ENCODE peak calls at places on chromosomes 4 and X, in seven cellular contexts. One of them, this sample, is unnamed. For H3K27me3, the result is how much of the 10 kb centered on the place peaks cover.

GRCh38 chr4:187414716-187415115 is 580.9 kb upstream of the ZFP42 start:
- DNase-seq in neuronal stem cell: no peak
- DNase-seq in H9: no peak
- DNase-seq in trophoblast cell: no peak
- DNase-seq in mesenchymal stem cell: no peak
- DNase-seq in IMR-90: no peak
- DNase-seq in H1: no peak
- DNase-seq in this sample: no peak

GRCh38 chrX:46758163-46758955 is 559 bp downstream of the SLC9A7 start:
- DNase-seq in neuronal stem cell: peak
- DNase-seq in H9: peak
- DNase-seq in IMR-90: peak
- DNase-seq in H1: no peak
- DNase-seq in mesenchymal stem cell: peak
- DNase-seq in trophoblast cell: peak
- DNase-seq in this sample: no peak

GRCh38 chr4:8775121-8775520 is 96.5 kb downstream of the HMX1 start:
- DNase-seq in IMR-90: no peak
- DNase-seq in neuronal stem cell: no peak
- DNase-seq in H9: no peak
- DNase-seq in H1: no peak
- DNase-seq in mesenchymal stem cell: no peak
- DNase-seq in trophoblast cell: no peak
- DNase-seq in this sample: no peak

GRCh38 chr4:140176735-140177134 is 22.8 kb upstream of the MAML3 start:
- DNase-seq in H1: no peak
- DNase-seq in mesenchymal stem cell: peak
- DNase-seq in H9: no peak
- DNase-seq in trophoblast cell: peak
- DNase-seq in IMR-90: peak
- DNase-seq in neuronal stem cell: no peak
- DNase-seq in this sample: no peak

GRCh38 chrX:94492541-94492940 is 818.5 kb downstream of the FAM133A start:
- DNase-seq in trophoblast cell: no peak
- DNase-seq in mesenchymal stem cell: no peak
- DNase-seq in neuronal stem cell: peak
- DNase-seq in H1: peak
- DNase-seq in IMR-90: no peak
- DNase-seq in H9: peak
- DNase-seq in this sample: peak

GRCh38 chr4:139606600-139607301 is 50.7 kb upstream of the SETD7 start:
- DNase-seq in mesenchymal stem cell: peak
- DNase-seq in IMR-90: peak
- DNase-seq in neuronal stem cell: no peak
- DNase-seq in H1: no peak
- DNase-seq in trophoblast cell: no peak
- DNase-seq in H9: no peak
- DNase-seq in this sample: peak

GRCh38 chr4:172953896-172954568 is 214.6 kb upstream of the GALNT7 start:
- DNase-seq in H9: no peak
- DNase-seq in H1: no peak
- DNase-seq in neuronal stem cell: no peak
- DNase-seq in mesenchymal stem cell: peak
- DNase-seq in IMR-90: peak
- DNase-seq in trophoblast cell: peak
- DNase-seq in this sample: no peak

GRCh38 chrX:122055979-122056715 is 1008.7 kb downstream of the GLUD2 start:
- DNase-seq in H9: no peak
- DNase-seq in IMR-90: no peak
- DNase-seq in mesenchymal stem cell: no peak
- DNase-seq in neuronal stem cell: no peak
- DNase-seq in trophoblast cell: no peak
- DNase-seq in H1: no peak
- DNase-seq in this sample: no peak

GRCh38 chrX:114272096-114272686 is 311.7 kb upstream of the HTR2C start:
- DNase-seq in IMR-90: no peak
- DNase-seq in H9: no peak
- DNase-seq in H1: no peak
- DNase-seq in mesenchymal stem cell: peak
- DNase-seq in neuronal stem cell: no peak
- DNase-seq in trophoblast cell: no peak
- DNase-seq in this sample: no peak

GRCh38 chr4:168449740-168450442 is 30.4 kb downstream of the DDX60L start:
- DNase-seq in trophoblast cell: peak
- DNase-seq in neuronal stem cell: no peak
- DNase-seq in H9: no peak
- DNase-seq in IMR-90: peak
- DNase-seq in H1: no peak
- DNase-seq in mesenchymal stem cell: peak
- DNase-seq in this sample: no peak

GRCh38 chrX:95885074-95885473 is 799.6 kb upstream of the DIAPH2 start:
- DNase-seq in trophoblast cell: no peak
- DNase-seq in neuronal stem cell: no peak
- DNase-seq in IMR-90: no peak
- DNase-seq in H9: no peak
- DNase-seq in mesenchymal stem cell: peak
- DNase-seq in H1: no peak
- DNase-seq in this sample: no peak

GRCh38 chr4:138439143-138439581 is 197.0 kb upstream of the SLC7A11 start:
- DNase-seq in H1: no peak
- DNase-seq in trophoblast cell: no peak
- DNase-seq in H9: no peak
- DNase-seq in IMR-90: peak
- DNase-seq in mesenchymal stem cell: no peak
- DNase-seq in neuronal stem cell: no peak
- DNase-seq in this sample: no peak

GRCh38 chr4:138438608-138439007 is 196.5 kb upstream of the SLC7A11 start:
- DNase-seq in H1: no peak
- DNase-seq in mesenchymal stem cell: no peak
- DNase-seq in IMR-90: peak
- DNase-seq in neuronal stem cell: no peak
- DNase-seq in H9: no peak
- DNase-seq in trophoblast cell: no peak
- DNase-seq in this sample: no peak

GRCh38 chr4:138437263-138437851 is 195.2 kb upstream of the SLC7A11 start:
- DNase-seq in mesenchymal stem cell: no peak
- DNase-seq in trophoblast cell: no peak
- DNase-seq in neuronal stem cell: no peak
- DNase-seq in H1: no peak
- DNase-seq in IMR-90: no peak
- DNase-seq in H9: no peak
- DNase-seq in this sample: no peak
- H2AK5ac ChIP-seq in mesenchymal stem cell: no peak
- H2AK5ac ChIP-seq in trophoblast cell: no peak
- H2AK5ac ChIP-seq in neuronal stem cell: no peak
- H2AK5ac ChIP-seq in H1: no peak
- H2AK5ac ChIP-seq in IMR-90: no peak
- H2AK5ac ChIP-seq in H9: no peak
- H2AK5ac ChIP-seq in this sample: no peak

GRCh38 chrX:40006025-40007017 is 91.4 kb downstream of the BCOR start:
- DNase-seq in neuronal stem cell: no peak
- DNase-seq in trophoblast cell: peak
- DNase-seq in H9: peak
- DNase-seq in H1: no peak
- DNase-seq in IMR-90: no peak
- DNase-seq in mesenchymal stem cell: peak
- DNase-seq in this sample: peak

GRCh38 chrX:40007746-40008705 is 89.7 kb downstream of the BCOR start:
- DNase-seq in neuronal stem cell: no peak
- DNase-seq in IMR-90: no peak
- DNase-seq in H9: peak
- DNase-seq in trophoblast cell: no peak
- DNase-seq in mesenchymal stem cell: no peak
- DNase-seq in H1: no peak
- DNase-seq in this sample: no peak

GRCh38 chrX:40005290-40006011 is 92.3 kb downstream of the BCOR start:
- DNase-seq in mesenchymal stem cell: no peak
- DNase-seq in H9: peak
- DNase-seq in neuronal stem cell: no peak
- DNase-seq in trophoblast cell: no peak
- DNase-seq in IMR-90: no peak
- DNase-seq in H1: no peak
- DNase-seq in this sample: no peak

GRCh38 chrX:40008841-40009461 is 88.8 kb downstream of the BCOR start:
- DNase-seq in IMR-90: no peak
- DNase-seq in H1: no peak
- DNase-seq in trophoblast cell: peak
- DNase-seq in neuronal stem cell: no peak
- DNase-seq in H9: peak
- DNase-seq in mesenchymal stem cell: peak
- DNase-seq in this sample: peak

DNA sequence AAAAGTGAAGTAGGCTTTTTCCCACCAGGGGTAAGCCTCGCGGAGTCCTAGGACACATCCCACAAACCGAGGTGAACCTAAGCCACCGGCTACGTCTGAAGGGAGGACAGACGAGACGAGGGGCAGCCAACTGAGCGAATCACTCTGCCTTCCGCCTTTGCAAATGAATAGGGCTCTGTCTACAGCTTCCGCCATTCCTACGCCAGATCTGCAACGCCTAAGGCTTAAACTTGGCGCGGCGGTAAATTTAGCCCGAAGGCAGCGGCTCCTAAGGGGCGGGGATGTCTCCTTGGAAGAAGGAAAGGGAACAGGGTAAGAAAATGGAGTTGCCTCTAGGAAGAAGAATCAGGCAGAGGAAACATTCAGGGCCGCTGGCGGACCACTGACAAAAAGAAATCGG is 90.6 kb downstream of the BCOR start:
- DNase-seq in mesenchymal stem cell: no peak
- DNase-seq in H9: peak
- DNase-seq in H1: no peak
- DNase-seq in trophoblast cell: peak
- DNase-seq in neuronal stem cell: no peak
- DNase-seq in IMR-90: no peak
- DNase-seq in this sample: peak
- H3K27me3 ChIP-seq in mesenchymal stem cell: half or more
- H3K27me3 ChIP-seq in H9: under half
- H3K27me3 ChIP-seq in H1: half or more
- H3K27me3 ChIP-seq in trophoblast cell: under half
- H3K27me3 ChIP-seq in neuronal stem cell: under half
- H3K27me3 ChIP-seq in IMR-90: under half
- H3K27me3 ChIP-seq in this sample: under half

DNA sequence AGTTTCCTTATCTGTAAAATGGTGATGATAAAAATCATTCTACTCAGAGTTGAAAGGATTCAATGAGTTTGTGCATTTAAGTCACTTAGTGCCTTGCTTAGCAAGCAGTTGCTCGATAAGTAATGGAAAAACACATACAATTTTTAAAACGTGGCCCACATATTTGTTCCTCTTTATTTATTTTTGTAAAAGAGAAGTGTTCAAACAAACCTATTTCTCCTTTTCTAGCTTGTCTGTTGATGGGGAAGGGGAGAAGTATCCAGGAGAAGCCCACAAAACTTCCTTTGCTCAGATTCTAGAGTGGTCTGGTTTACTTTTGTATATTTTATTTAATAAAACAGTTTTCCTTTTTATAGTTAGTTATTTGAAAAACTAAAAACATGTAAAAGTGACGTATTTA is 3.3 kb upstream of the HPGDS start:
- DNase-seq in IMR-90: no peak
- DNase-seq in trophoblast cell: no peak
- DNase-seq in neuronal stem cell: no peak
- DNase-seq in H1: no peak
- DNase-seq in mesenchymal stem cell: no peak
- DNase-seq in H9: no peak
- DNase-seq in this sample: no peak
- H3K9ac ChIP-seq in IMR-90: no peak
- H3K9ac ChIP-seq in trophoblast cell: no peak
- H3K9ac ChIP-seq in neuronal stem cell: no peak
- H3K9ac ChIP-seq in H1: no peak
- H3K9ac ChIP-seq in mesenchymal stem cell: no peak
- H3K9ac ChIP-seq in H9: no peak
- H3K9ac ChIP-seq in this sample: no peak

GRCh38 chr4:104907991-104908390 is 238.7 kb upstream of the TET2 start:
- DNase-seq in neuronal stem cell: no peak
- DNase-seq in mesenchymal stem cell: no peak
- DNase-seq in H1: no peak
- DNase-seq in H9: no peak
- DNase-seq in trophoblast cell: no peak
- DNase-seq in IMR-90: no peak
- DNase-seq in this sample: no peak

GRCh38 chr4:104905546-104905945 is 241.1 kb upstream of the TET2 start:
- DNase-seq in H9: no peak
- DNase-seq in trophoblast cell: no peak
- DNase-seq in neuronal stem cell: no peak
- DNase-seq in H1: no peak
- DNase-seq in mesenchymal stem cell: no peak
- DNase-seq in IMR-90: no peak
- DNase-seq in this sample: no peak

GRCh38 chr4:104909376-104909775 is 237.3 kb upstream of the TET2 start:
- DNase-seq in neuronal stem cell: no peak
- DNase-seq in IMR-90: no peak
- DNase-seq in H9: no peak
- DNase-seq in trophoblast cell: no peak
- DNase-seq in H1: no peak
- DNase-seq in mesenchymal stem cell: no peak
- DNase-seq in this sample: no peak

GRCh38 chr4:104906274-104906673 is 240.4 kb upstream of the TET2 start:
- DNase-seq in trophoblast cell: no peak
- DNase-seq in neuronal stem cell: no peak
- DNase-seq in IMR-90: no peak
- DNase-seq in H9: no peak
- DNase-seq in mesenchymal stem cell: no peak
- DNase-seq in H1: no peak
- DNase-seq in this sample: no peak

GRCh38 chr4:104907074-104907649 is 239.5 kb upstream of the TET2 start:
- DNase-seq in IMR-90: no peak
- DNase-seq in trophoblast cell: no peak
- DNase-seq in mesenchymal stem cell: no peak
- DNase-seq in H9: no peak
- DNase-seq in neuronal stem cell: no peak
- DNase-seq in H1: no peak
- DNase-seq in this sample: peak
- H2AK5ac ChIP-seq in IMR-90: no peak
- H2AK5ac ChIP-seq in trophoblast cell: no peak
- H2AK5ac ChIP-seq in mesenchymal stem cell: no peak
- H2AK5ac ChIP-seq in H9: no peak
- H2AK5ac ChIP-seq in neuronal stem cell: no peak
- H2AK5ac ChIP-seq in H1: no peak
- H2AK5ac ChIP-seq in this sample: no peak

DNA sequence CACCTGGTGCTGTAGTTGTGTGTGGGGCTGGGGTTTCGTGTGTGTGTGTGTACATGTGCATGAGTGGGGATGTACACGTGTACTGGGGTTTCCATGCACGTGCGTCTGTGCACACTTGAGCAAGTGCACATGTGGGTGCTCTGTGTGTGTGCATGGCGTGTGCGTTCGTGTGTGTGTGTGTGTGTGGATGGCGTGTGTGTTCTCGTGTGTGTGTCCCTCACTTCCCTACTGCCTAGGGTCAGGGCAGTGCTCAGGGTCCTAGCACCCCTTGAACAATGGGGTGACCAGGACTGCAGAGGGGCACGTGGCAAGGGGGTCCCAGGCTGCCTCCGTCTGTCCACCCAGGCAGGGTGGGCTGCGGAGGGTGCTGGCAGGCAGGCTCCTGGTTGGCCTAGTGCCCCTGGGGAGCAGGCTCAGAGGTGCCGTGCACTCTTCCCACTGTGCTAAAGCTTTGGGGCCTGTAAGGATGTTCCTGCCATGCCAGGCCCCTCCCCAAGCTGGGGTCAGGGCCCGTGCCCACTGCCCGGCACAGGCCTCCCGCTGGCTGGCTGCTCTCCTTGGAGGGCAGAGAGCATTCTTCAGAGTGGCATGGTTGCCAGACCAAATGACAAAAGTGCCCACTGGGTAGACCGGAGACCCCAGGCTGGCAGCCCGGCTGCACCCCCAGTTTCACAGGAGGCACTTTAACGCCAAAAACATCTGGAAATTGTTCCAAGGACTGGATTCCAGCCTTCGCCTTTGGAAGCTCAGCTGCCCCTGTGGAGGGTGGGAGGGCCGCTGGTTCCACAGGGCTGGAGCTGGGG is 29.1 kb downstream of the FGFRL1 start:
- DNase-seq in H1: no peak
- DNase-seq in trophoblast cell: no peak
- DNase-seq in H9: no peak
- DNase-seq in mesenchymal stem cell: no peak
- DNase-seq in IMR-90: no peak
- DNase-seq in neuronal stem cell: no peak
- DNase-seq in this sample: no peak
- H3K27me3 ChIP-seq in H1: under half
- H3K27me3 ChIP-seq in trophoblast cell: under half
- H3K27me3 ChIP-seq in H9: under half
- H3K27me3 ChIP-seq in mesenchymal stem cell: under half
- H3K27me3 ChIP-seq in IMR-90: under half
- H3K27me3 ChIP-seq in neuronal stem cell: under half
- H3K27me3 ChIP-seq in this sample: under half

This sample was measured in mesendoderm.